ENCODE peak calls at places on chromosomes 6 and 20, in six cellular contexts. O, R, M, T, A and P are unnamed samples. For H3K9me3, the result is how much of the 10 kb centered on the place peaks cover.

GRCh38 chr20:32570401-32571190 is 14.5 kb downstream of the NOL4L start:
- DNase-seq in O (no peak), R (no peak), M (no peak), T (no peak), A (peak), P (no peak)

GRCh38 chr6:26538936-26539615 is 910 bp downstream of the HMGN4 start:
- DNase-seq in O (peak), R (no peak), M (no peak), T (no peak), A (peak), P (no peak)

GRCh38 chr6:83708546-83708969 is 343 bp downstream of the SNAP91 start:
- DNase-seq in O (no peak), R (peak), M (no peak), T (peak), A (no peak), P (no peak)

GRCh38 chr6:52749546-52750152 is 13.6 kb downstream of the GSTA2 start:
- DNase-seq in O (no peak), R (no peak), M (no peak), T (no peak), A (no peak), P (no peak)

GRCh38 chr20:46994341-46994740 is 99.7 kb downstream of the EYA2 start:
- DNase-seq in O (no peak), R (no peak), M (no peak), T (no peak), A (no peak), P (no peak)

GRCh38 chr6:75711173-75711572 is 37.9 kb upstream of the MYO6 start:
- DNase-seq in O (no peak), R (no peak), M (no peak), T (no peak), A (no peak), P (no peak)

GRCh38 chr6:36679043-36679821 is 718 bp downstream of the CDKN1A start:
- DNase-seq in O (peak), R (no peak), M (no peak), T (peak), A (peak), P (no peak)

GRCh38 chr6:79064635-79065034 is 13.4 kb downstream of the PHIP start:
- DNase-seq in O (no peak), R (no peak), M (no peak), T (no peak), A (no peak), P (no peak)

GRCh38 chr6:128914051-128914450 is 31.1 kb downstream of the LAMA2 start:
- DNase-seq in O (no peak), R (no peak), M (no peak), T (no peak), A (no peak), P (no peak)

GRCh38 chr6:506508-506907 is 115.0 kb downstream of the IRF4 start:
- DNase-seq in O (no peak), R (no peak), M (no peak), T (no peak), A (no peak), P (no peak)

GRCh38 chr6:35360349-35361138 is 18.2 kb downstream of the PPARD start:
- DNase-seq in O (peak), R (peak), M (no peak), T (no peak), A (peak), P (no peak)

GRCh38 chr6:103456652-103457051 is 1403.1 kb downstream of the HACE1 start:
- DNase-seq in O (no peak), R (no peak), M (no peak), T (no peak), A (no peak), P (no peak)

GRCh38 chr6:1678966-1679690 is 69.4 kb downstream of the FOXC1 start:
- DNase-seq in O (no peak), R (no peak), M (no peak), T (no peak), A (no peak), P (no peak)

GRCh38 chr20:46767127-46767761 is 57.8 kb downstream of the SLC2A10 start:
- DNase-seq in O (peak), R (no peak), M (no peak), T (peak), A (no peak), P (no peak)

GRCh38 chr6:45710304-45710821 is 305.3 kb downstream of the CLIC5 start:
- DNase-seq in O (peak), R (no peak), M (no peak), T (no peak), A (peak), P (no peak)

GRCh38 chr6:52416629-52417151 is 3.5 kb upstream of the EFHC1 start:
- DNase-seq in O (peak), R (no peak), M (peak), T (peak), A (peak), P (no peak)

GRCh38 chr6:18242062-18242851 is 22.1 kb downstream of the DEK start:
- DNase-seq in O (peak), R (no peak), M (no peak), T (no peak), A (peak), P (peak)

GRCh38 chr20:4082406-4083102 is 67.2 kb upstream of the RNF24 start:
- DNase-seq in O (no peak), R (no peak), M (peak), T (peak), A (peak), P (no peak)

GRCh38 chr6:14804444-14805210 is 441.2 kb upstream of the JARID2 start:
- DNase-seq in O (no peak), R (no peak), M (no peak), T (no peak), A (no peak), P (peak)

GRCh38 chr6:98957440-98957839 is 9.7 kb upstream of the FBXL4 start:
- DNase-seq in O (no peak), R (no peak), M (no peak), T (no peak), A (peak), P (peak)

GRCh38 chr6:151375833-151376232 is 15.5 kb downstream of the ZBTB2 start:
- DNase-seq in O (no peak), R (no peak), M (no peak), T (no peak), A (no peak), P (no peak)

GRCh38 chr6:16398587-16398986 is 160.2 kb downstream of the GMPR start:
- DNase-seq in O (no peak), R (no peak), M (no peak), T (no peak), A (no peak), P (peak)

DNA sequence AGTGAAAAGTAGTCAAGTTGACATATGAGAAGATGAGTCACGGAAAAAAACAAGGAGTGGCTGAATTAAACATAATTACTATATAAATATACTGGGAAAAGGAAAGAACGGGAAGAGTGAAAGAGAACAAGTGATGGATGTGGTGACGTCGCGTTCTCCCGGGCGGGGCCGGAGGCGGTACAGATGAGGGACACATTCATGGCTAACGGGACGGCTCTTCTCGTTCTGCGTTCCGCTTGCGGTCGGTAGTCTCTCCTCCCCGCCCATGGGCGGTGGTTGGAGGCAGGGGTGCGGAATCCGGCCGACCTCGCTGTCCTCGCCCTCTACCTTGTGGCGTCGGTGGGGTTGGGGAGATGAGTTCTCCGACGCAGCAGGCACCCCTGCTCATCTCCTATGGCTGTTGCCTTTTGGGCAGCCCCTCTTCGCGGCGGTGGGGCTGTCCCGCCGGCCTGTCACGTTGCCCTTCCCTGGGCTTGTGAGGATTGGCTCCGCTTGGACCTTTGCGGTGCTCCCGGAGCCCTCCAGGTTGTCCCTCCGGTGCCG is 22.5 kb downstream of the HLA-G start:
- DNase-seq in O (no peak), R (no peak), M (no peak), T (no peak), A (no peak), P (no peak)
- H3K9me3 ChIP-seq in O (under half), R (under half), M (under half), T (under half), A (under half), P (under half)

GRCh38 chr20:2692036-2692885 is at the start of gene EBF4:
- DNase-seq in O (peak), R (no peak), M (no peak), T (no peak), A (no peak), P (no peak)
- H3K27ac ChIP-seq in O (peak), R (no peak), M (no peak), T (no peak), A (no peak), P (no peak)

DNA sequence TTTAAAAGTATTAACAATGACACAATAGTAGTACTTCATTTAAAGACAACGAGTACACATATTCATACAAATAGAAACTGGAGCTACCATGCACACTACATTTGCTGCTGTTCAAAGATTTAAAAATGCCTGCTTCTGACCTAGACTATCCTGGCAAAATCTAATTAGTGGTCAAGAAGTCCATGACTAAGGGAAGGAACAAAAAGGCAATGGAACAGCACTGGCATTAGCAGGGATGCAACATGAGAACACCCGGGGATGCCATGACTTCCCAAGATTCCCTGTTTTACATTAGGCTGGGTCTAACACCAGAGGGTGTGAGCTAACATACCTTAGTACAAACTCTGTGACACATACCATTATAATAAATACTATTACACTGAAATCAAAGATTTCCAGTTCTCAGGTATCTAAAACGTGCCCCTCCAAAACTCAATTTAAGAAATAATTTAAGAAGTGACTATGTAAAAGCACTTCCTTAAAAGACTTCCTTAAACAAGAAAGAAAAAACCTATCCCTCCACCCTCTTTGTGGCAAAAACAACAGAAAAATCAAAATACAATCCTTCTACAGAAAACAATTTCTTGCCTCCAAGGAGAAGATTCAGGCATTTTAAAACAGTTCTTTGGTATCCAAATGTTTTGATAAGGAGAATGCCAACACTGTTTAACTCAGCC is 25.5 kb downstream of the CHD6 start:
- DNase-seq in O (no peak), R (no peak), M (no peak), T (no peak), A (no peak), P (no peak)
- H3K9me3 ChIP-seq in O (under half), R (under half), M (under half), T (half or more), A (under half), P (under half)

GRCh38 chr6:142286088-142286409 is 15.8 kb upstream of the ADGRG6 start:
- DNase-seq in O (no peak), R (no peak), M (no peak), T (no peak), A (no peak), P (no peak)
- H3K27ac ChIP-seq in O (peak), R (no peak), M (no peak), T (no peak), A (no peak), P (no peak)

GRCh38 chr6:164982389-164982788 is 327.0 kb downstream of the C6orf118 start:
- DNase-seq in O (no peak), R (no peak), M (no peak), T (no peak), A (no peak), P (no peak)
- H3K9me3 ChIP-seq in O (under half), R (under half), M (under half), T (under half), A (under half), P (under half)

GRCh38 chr6:32167761-32168262 is 3.4 kb downstream of the EGFL8 start:
- DNase-seq in O (no peak), R (no peak), M (no peak), T (no peak), A (no peak), P (no peak)

GRCh38 chr6:32163559-32164258 is 686 bp upstream of the EGFL8 start:
- DNase-seq in O (no peak), R (no peak), M (no peak), T (no peak), A (no peak), P (no peak)

GRCh38 chr6:32166411-32167061 is 2.1 kb downstream of the EGFL8 start:
- DNase-seq in O (no peak), R (peak), M (no peak), T (no peak), A (no peak), P (no peak)

GRCh38 chr6:32167154-32167760 is 2.9 kb downstream of the EGFL8 start:
- DNase-seq in O (no peak), R (no peak), M (no peak), T (no peak), A (no peak), P (no peak)

GRCh38 chr6:32164295-32164694 is at the start of gene EGFL8:
- DNase-seq in O (no peak), R (no peak), M (no peak), T (no peak), A (no peak), P (no peak)
- H3K27ac ChIP-seq in O (no peak), R (no peak), M (no peak), T (peak), A (no peak), P (no peak)

GRCh38 chr20:7180261-7181045 is 413.0 kb downstream of the BMP2 start:
- DNase-seq in O (no peak), R (no peak), M (no peak), T (no peak), A (no peak), P (no peak)
- H3K9me3 ChIP-seq in O (under half), R (under half), M (under half), T (under half), A (under half), P (under half)